ENCODE peak calls at places on chromosomes 2 and 18, in eight cellular contexts. F is adrenal gland; U is occipital lobe; L is NCI-H1930; R is AG10803; Q is activated T-helper 1 cell treated with anti-CD3 and anti-CD28 coated beads, Interleukin-12 subunit alpha, Interleukin-12 subunit beta, Interleukin-2, Interleukin-4 antibody, amounts not matched to agents 30 ng/mL and 10 ng/mL and 1 ng/mL, durations not matched to agents 14 hours and 24 hours and 36 hours; P is AG09309; N is Daoy. B is an unnamed sample.

GRCh38 chr2:20415511-20415918 is 31.4 kb upstream of the RHOB start:
- DNase-seq in N (peak; percentile 48), F (no peak), R (peak; percentile 52), U (no peak), P (no peak), Q (no peak), L (no peak), B (no peak)

GRCh38 chr2:232562515-232563151 is 12.1 kb downstream of the EIF4E2 start:
- DNase-seq in R (no peak), P (no peak), Q (no peak), U (no peak), F (no peak), L (no peak), N (no peak), B (no peak)

GRCh38 chr2:12514631-12515437 is 201.9 kb upstream of the TRIB2 start:
- DNase-seq in U (no peak), P (no peak), L (no peak), F (peak; percentile 50), R (no peak), N (no peak), Q (no peak), B (no peak)

GRCh38 chr2:14256890-14257289 is 375.6 kb upstream of the LRATD1 start:
- DNase-seq in U (no peak), R (peak; percentile 45), Q (no peak), P (no peak), L (no peak), F (no peak), N (no peak), B (no peak)

GRCh38 chr2:200432296-200432695 is 77.6 kb downstream of the KCTD18 start:
- DNase-seq in P (no peak), F (no peak), R (no peak), U (no peak), Q (no peak), L (no peak), N (no peak), B (no peak)

GRCh38 chr18:76874643-76875389 is 52.5 kb downstream of the ZNF236 start:
- DNase-seq in F (no peak), P (no peak), L (no peak), R (no peak), Q (no peak), N (no peak), U (no peak), B (no peak)

GRCh38 chr2:88874063-88874657 is 182.7 kb downstream of the RPIA start:
- DNase-seq in L (peak; percentile 30), F (peak; percentile 47), N (peak; percentile 59), U (no peak), Q (peak; percentile 31), R (peak; percentile 53), P (peak; percentile 11), B (no peak)

GRCh38 chr18:73924836-73925235 is 222.8 kb downstream of the FBXO15 start:
- DNase-seq in R (no peak), Q (no peak), N (peak; percentile 13), U (no peak), F (no peak), P (peak; percentile 32), L (no peak), B (no peak)

GRCh38 chr2:37832590-37833197 is 92.4 kb upstream of the RMDN2 start:
- DNase-seq in L (peak; percentile 28), P (peak; percentile 47), U (peak; percentile 60), R (peak; percentile 85), N (peak; percentile 91), Q (peak; percentile 60), F (peak; percentile 91), B (peak; percentile 63)

GRCh38 chr2:182870227-182870626 is 3.8 kb upstream of the FRZB start:
- DNase-seq in Q (no peak), N (peak; percentile 34), U (no peak), F (no peak), P (no peak), L (peak; percentile 13), R (no peak), B (no peak)

GRCh38 chr2:174683392-174683759 is 80.9 kb downstream of the CHRNA1 start:
- DNase-seq in F (no peak), U (no peak), R (peak; percentile 67), L (no peak), P (no peak), N (peak; percentile 50), Q (no peak), B (no peak)

GRCh38 chr18:5912491-5912890 is 17.2 kb upstream of the TMEM200C start:
- DNase-seq in L (no peak), N (no peak), Q (no peak), P (no peak), F (no peak), R (no peak), U (no peak), B (no peak)

GRCh38 chr2:181998045-181998444 is 12.4 kb downstream of the PPP1R1C start:
- DNase-seq in Q (no peak), R (no peak), F (no peak), U (no peak), N (no peak), P (no peak), L (peak; percentile 89), B (no peak)

GRCh38 chr2:14524041-14524802 is 108.3 kb upstream of the LRATD1 start:
- DNase-seq in Q (no peak), F (no peak), U (no peak), P (peak; percentile 43), L (no peak), R (peak; percentile 82), N (no peak), B (no peak)